ENCODE peak calls at places on chromosomes 4 and X, in seven cellular contexts. K, Q, R, A, J, U and X are unnamed samples.

GRCh38 chr4:82898322-82899243 is 2.0 kb upstream of the THAP9 start:
- DNase-seq in K (peak; percentile 33), Q (peak; percentile 88), R (no peak), A (no peak), J (peak; percentile 70), U (peak; percentile 59), X (no peak)

GRCh38 chr4:176837176-176837915 is 44.6 kb upstream of the VEGFC start:
- DNase-seq in K (no peak), Q (no peak), R (no peak), A (no peak), J (no peak), U (no peak), X (no peak)

GRCh38 chr4:5455003-5455585 is 253.3 kb downstream of the EVC2 start:
- DNase-seq in K (no peak), Q (no peak), R (no peak), A (no peak), J (no peak), U (no peak), X (no peak)

GRCh38 chr4:48127882-48128394 is 6.1 kb downstream of the TXK start:
- DNase-seq in K (peak; percentile 70), Q (peak; percentile 98), R (peak; percentile 45), A (peak; percentile 53), J (peak; percentile 95), U (peak; percentile 96), X (peak; percentile 51)

GRCh38 chr4:62119195-62119594 is 919.1 kb downstream of the ADGRL3 start:
- DNase-seq in K (no peak), Q (no peak), R (no peak), A (no peak), J (no peak), U (no peak), X (no peak)

GRCh38 chr4:68718447-68719074 is 48.1 kb upstream of the UGT2B15 start:
- DNase-seq in K (no peak), Q (no peak), R (no peak), A (no peak), J (no peak), U (no peak), X (no peak)

GRCh38 chr4:42566835-42567234 is 90.1 kb downstream of the ATP8A1 start:
- DNase-seq in K (no peak), Q (no peak), R (no peak), A (no peak), J (no peak), U (no peak), X (no peak)

GRCh38 chr4:177052211-177052725 is 257.4 kb upstream of the NEIL3 start:
- DNase-seq in K (no peak), Q (no peak), R (no peak), A (no peak), J (no peak), U (no peak), X (no peak)

GRCh38 chr4:80989921-80990544 is 40.5 kb upstream of the BMP3 start:
- DNase-seq in K (peak; percentile 33), Q (peak; percentile 78), R (peak; percentile 15), A (no peak), J (peak; percentile 35), U (peak; percentile 61), X (peak; percentile 20)

GRCh38 chr4:16967722-16968121 is 69.3 kb upstream of the LDB2 start:
- DNase-seq in K (peak; percentile 33), Q (peak; percentile 82), R (no peak), A (peak; percentile 25), J (peak; percentile 9), U (no peak), X (no peak)

GRCh38 chr4:159541143-159541542 is 438.3 kb downstream of the RAPGEF2 start:
- DNase-seq in K (no peak), Q (no peak), R (no peak), A (no peak), J (no peak), U (no peak), X (no peak)

GRCh38 chr4:116953947-116954346 is 131.4 kb downstream of the TRAM1L1 start:
- DNase-seq in K (no peak), Q (no peak), R (no peak), A (no peak), J (no peak), U (no peak), X (no peak)

GRCh38 chrX:103686199-103687072 is at the start of gene MORF4L2:
- DNase-seq in K (peak; percentile 90), Q (peak; percentile 98), R (peak; percentile 95), A (peak; percentile 90), J (peak; percentile 96), U (peak; percentile 98), X (peak; percentile 62)

GRCh38 chrX:123975180-123975579 is 13.7 kb downstream of the STAG2 start:
- DNase-seq in K (no peak), Q (no peak), R (no peak), A (no peak), J (no peak), U (peak; percentile 50), X (no peak)

GRCh38 chrX:123971963-123972362 is 10.5 kb downstream of the STAG2 start:
- DNase-seq in K (no peak), Q (no peak), R (no peak), A (no peak), J (no peak), U (no peak), X (no peak)

DNA sequence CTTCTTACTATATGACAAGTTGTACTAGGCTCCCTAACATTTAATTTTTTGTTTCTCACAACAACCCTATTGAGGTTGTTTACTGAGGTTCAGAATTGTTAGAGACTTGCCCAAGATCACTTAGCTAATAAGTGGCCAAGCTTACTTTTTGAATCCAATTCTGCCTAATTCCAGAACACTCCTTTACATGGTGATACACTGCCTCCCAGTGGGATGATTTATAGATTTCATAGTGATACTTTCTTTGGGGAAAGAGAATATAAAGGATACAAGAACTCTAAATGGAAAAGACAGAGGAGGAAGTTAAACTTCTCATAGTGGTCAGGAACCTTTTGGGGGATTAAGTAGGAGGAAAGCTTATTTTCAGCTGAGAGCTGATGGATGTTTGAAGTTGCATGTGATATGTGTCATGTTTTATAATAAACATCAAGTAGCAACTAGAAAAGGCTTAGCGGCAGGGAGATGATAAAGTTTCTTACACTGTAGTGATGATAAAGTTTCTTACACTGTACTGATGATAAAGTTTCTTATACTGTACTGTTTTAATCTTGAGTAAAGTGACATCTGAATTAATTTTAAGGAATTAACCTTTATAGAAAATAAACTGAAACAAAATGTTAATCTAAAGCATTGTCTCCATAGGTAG is 15.3 kb downstream of the STAG2 start:
- DNase-seq in K (no peak), Q (peak; percentile 45), R (no peak), A (no peak), J (no peak), U (peak; percentile 24), X (no peak)
- TF ChIP-seq CTCF in K (no peak), Q (peak; percentile 66), R (no peak), A (no peak), J (no peak), U (peak; percentile 66), X (peak; percentile 48)

DNA sequence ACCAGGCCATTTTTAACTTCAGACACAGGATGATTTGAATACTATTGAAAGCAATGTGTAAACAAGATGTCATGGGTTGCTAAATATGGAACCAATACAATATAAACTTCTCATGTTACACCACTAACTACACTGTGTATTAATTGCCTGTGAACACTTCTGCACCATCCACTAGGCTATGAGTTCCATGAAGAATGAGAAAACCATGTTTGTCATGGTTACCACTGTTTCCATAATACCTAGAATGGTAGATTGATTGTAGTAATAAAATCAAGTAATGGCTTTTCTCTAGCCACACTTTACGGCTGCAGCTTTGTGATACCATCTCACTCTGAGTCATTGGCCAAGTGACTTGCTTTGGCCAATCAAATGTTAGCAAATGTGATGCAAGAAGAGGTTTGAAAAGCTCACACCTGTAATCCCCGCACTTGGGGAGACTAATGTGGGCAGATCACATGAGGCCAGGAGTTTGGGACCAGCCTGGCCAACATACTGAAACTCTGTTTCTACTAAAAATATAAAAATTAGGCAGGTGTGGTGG is 19.9 kb upstream of the CYBB start:
- DNase-seq in K (no peak), Q (no peak), R (no peak), A (no peak), J (no peak), U (no peak), X (no peak)
- TF ChIP-seq CTCF in K (no peak), Q (no peak), R (no peak), A (no peak), J (no peak), U (no peak), X (no peak)

GRCh38 chr4:87983996-87984395 is 8.5 kb downstream of the SPP1 start:
- DNase-seq in K (no peak), Q (no peak), R (no peak), A (no peak), J (no peak), U (no peak), X (no peak)
- TF ChIP-seq CTCF in K (no peak), Q (no peak), R (no peak), A (no peak), J (no peak), U (no peak), X (no peak)

DNA sequence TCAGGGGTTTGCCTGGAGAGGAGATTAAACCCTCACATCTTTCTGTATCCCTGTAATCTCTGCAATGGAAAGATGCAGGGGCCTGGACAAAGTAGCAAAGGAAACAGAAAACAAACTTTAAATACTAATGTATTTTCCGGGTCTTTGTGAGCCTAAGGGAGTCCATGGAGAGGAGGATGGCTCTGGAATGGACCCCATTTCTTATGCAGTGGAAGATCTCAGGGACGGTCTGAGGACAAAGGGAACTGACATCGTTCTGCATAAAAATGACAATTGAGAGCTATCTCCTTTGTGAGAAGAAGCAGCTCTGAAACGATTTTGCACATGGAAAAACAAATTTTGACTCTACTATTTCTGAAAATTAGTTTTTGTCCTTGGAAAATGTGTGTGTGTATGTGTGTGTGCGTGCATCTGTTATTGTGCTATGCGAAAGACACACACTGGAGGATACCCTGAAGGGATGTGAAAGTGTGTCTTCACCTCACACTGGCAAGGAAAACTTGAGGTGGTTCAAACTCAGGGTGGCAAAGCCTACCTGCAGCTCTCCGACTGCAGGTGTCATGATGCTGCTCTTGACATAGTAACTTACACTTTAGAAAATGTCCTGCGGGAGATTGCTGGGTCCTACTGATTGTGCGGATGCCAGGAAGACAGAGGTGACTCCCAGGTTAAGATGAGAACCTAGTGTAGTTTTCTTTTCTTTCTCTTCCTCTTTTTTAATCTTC is 126.4 kb upstream of the JADE1 start:
- DNase-seq in K (no peak), Q (no peak), R (no peak), A (no peak), J (no peak), U (no peak), X (no peak)
- TF ChIP-seq CTCF in K (no peak), Q (no peak), R (no peak), A (no peak), J (no peak), U (no peak), X (no peak)